ENCODE peak calls at places on chromosome 15, in four cellular contexts. G is HEK293T; P is psoas muscle; F is stimulated activated CD8-positive, alpha-beta memory T cell treated with anti-CD3 and anti-CD28 coated beads, Interleukin-7, amount 100 ng/mL, for 24 hours. Z is an unnamed sample.

GRCh38 chr15:86615411-86615810 is 535.7 kb downstream of the AGBL1 start:
- DNase-seq in G (no peak), P (no peak), F (no peak), Z (no peak)

GRCh38 chr15:60115579-60116415 is 111.7 kb downstream of the FOXB1 start:
- DNase-seq in G (no peak), P (no peak), F (no peak), Z (no peak)

GRCh38 chr15:32682569-32682968 is 35.2 kb upstream of the GREM1 start:
- DNase-seq in G (no peak), P (no peak), F (no peak), Z (no peak)

GRCh38 chr15:72509484-72509883 is 35.4 kb downstream of the ARIH1 start:
- DNase-seq in G (no peak), P (no peak), F (no peak), Z (no peak)

GRCh38 chr15:69906256-69907185 is 191.2 kb downstream of the TLE3 start:
- DNase-seq in G (no peak), P (no peak), F (no peak), Z (no peak)

GRCh38 chr15:88274534-88275460 is 18.3 kb upstream of the NTRK3 start:
- DNase-seq in G (peak), P (peak), F (peak), Z (peak)

GRCh38 chr15:48577495-48577894 is 68.0 kb downstream of the FBN1 start:
- DNase-seq in G (no peak), P (no peak), F (no peak), Z (no peak)

GRCh38 chr15:79016527-79017170 is 71.8 kb upstream of the CTSH start:
- DNase-seq in G (no peak), P (no peak), F (no peak), Z (no peak)

GRCh38 chr15:91782221-91782620 is 71.3 kb upstream of the SLCO3A1 start:
- DNase-seq in G (no peak), P (no peak), F (no peak), Z (no peak)

GRCh38 chr15:80635953-80636352 is 59.2 kb upstream of the ABHD17C start:
- DNase-seq in G (no peak), P (no peak), F (no peak), Z (no peak)

GRCh38 chr15:76991048-76991447 is 3.9 kb upstream of the PSTPIP1 start:
- DNase-seq in G (no peak), P (no peak), F (no peak), Z (no peak)

GRCh38 chr15:70419046-70419445 is 321.3 kb upstream of the TLE3 start:
- DNase-seq in G (no peak), P (no peak), F (no peak), Z (no peak)

GRCh38 chr15:56659197-56659596 is 74.1 kb downstream of the ZNF280D start:
- DNase-seq in G (no peak), P (no peak), F (no peak), Z (no peak)

GRCh38 chr15:48868549-48868948 is 9.4 kb upstream of the EID1 start:
- DNase-seq in G (no peak), P (no peak), F (no peak), Z (no peak)

GRCh38 chr15:62503451-62503850 is 338.4 kb upstream of the C2CD4B start:
- DNase-seq in G (no peak), P (peak), F (no peak), Z (peak)

GRCh38 chr15:70596354-70597055 is 166.9 kb downstream of the UACA start:
- DNase-seq in G (no peak), P (no peak), F (no peak), Z (no peak)

GRCh38 chr15:40358492-40359353 is 704 bp downstream of the DISP2 start:
- DNase-seq in G (no peak), P (peak), F (no peak), Z (peak)

GRCh38 chr15:90594297-90594696 is 64.6 kb downstream of the CRTC3 start:
- DNase-seq in G (no peak), P (peak), F (peak), Z (no peak)

GRCh38 chr15:40901053-40901443 is 6.8 kb downstream of the VPS18 start:
- DNase-seq in G (no peak), P (no peak), F (no peak), Z (no peak)

GRCh38 chr15:74833376-74834107 is 7.1 kb downstream of the CPLX3 start:
- DNase-seq in G (no peak), P (no peak), F (no peak), Z (peak)

GRCh38 chr15:77187751-77188464 is 117.0 kb upstream of the TSPAN3 start:
- DNase-seq in G (no peak), P (no peak), F (no peak), Z (no peak)

Z was measured in BE2C.